ENCODE peak calls at places on chromosomes 4 and X, in ten cellular contexts. R, O, T, J, G, W, C, B, K and I are unnamed samples.

GRCh38 chr4:97917115-97917514 is 226.2 kb downstream of the STPG2 start:
- DNase-seq in R (no peak), O (no peak), T (no peak), J (no peak), G (no peak), W (no peak), C (no peak), B (no peak), K (no peak), I (no peak)

GRCh38 chr4:173752610-173753009 is 222.6 kb upstream of the HAND2 start:
- DNase-seq in R (no peak), O (no peak), T (no peak), J (no peak), G (peak), W (no peak), C (peak), B (no peak), K (no peak), I (no peak)

GRCh38 chrX:15349046-15349445 is 13.7 kb upstream of the PIGA start:
- DNase-seq in R (peak), O (peak), T (peak), J (no peak), G (peak), W (no peak), C (peak), B (peak), K (no peak), I (no peak)

GRCh38 chr4:141131738-141132688 is 1.3 kb downstream of the RNF150 start:
- DNase-seq in R (peak), O (no peak), T (no peak), J (no peak), G (no peak), W (no peak), C (no peak), B (no peak), K (no peak), I (no peak)

GRCh38 chr4:41323186-41323585 is 66.5 kb downstream of the UCHL1 start:
- DNase-seq in R (no peak), O (no peak), T (no peak), J (no peak), G (no peak), W (no peak), C (peak), B (no peak), K (no peak), I (no peak)

GRCh38 chr4:188175288-188175687 is 36.0 kb downstream of the TRIML1 start:
- DNase-seq in R (no peak), O (no peak), T (peak), J (no peak), G (peak), W (no peak), C (no peak), B (no peak), K (no peak), I (no peak)

GRCh38 chr4:125323547-125324100 is 8.9 kb downstream of the FAT4 start:
- DNase-seq in R (no peak), O (no peak), T (peak), J (no peak), G (peak), W (no peak), C (peak), B (no peak), K (no peak), I (no peak)

GRCh38 chr4:41156574-41156973 is 57.8 kb downstream of the APBB2 start:
- DNase-seq in R (no peak), O (no peak), T (no peak), J (no peak), G (peak), W (no peak), C (peak), B (no peak), K (no peak), I (no peak)

GRCh38 chr4:153733751-153734448 is 25.9 kb downstream of the RNF175 start:
- DNase-seq in R (no peak), O (no peak), T (no peak), J (no peak), G (no peak), W (no peak), C (no peak), B (no peak), K (no peak), I (no peak)

GRCh38 chrX:123899701-123900100 is 39.8 kb downstream of the XIAP start:
- DNase-seq in R (no peak), O (no peak), T (peak), J (no peak), G (no peak), W (no peak), C (peak), B (no peak), K (no peak), I (no peak)

GRCh38 chr4:108738307-108738706 is 24.5 kb downstream of the ETNPPL start:
- DNase-seq in R (no peak), O (no peak), T (peak), J (no peak), G (peak), W (no peak), C (no peak), B (no peak), K (no peak), I (no peak)

GRCh38 chr4:162061214-162061613 is 102.6 kb downstream of the FSTL5 start:
- DNase-seq in R (no peak), O (no peak), T (no peak), J (no peak), G (no peak), W (no peak), C (no peak), B (no peak), K (no peak), I (no peak)

GRCh38 chr4:17366496-17366895 is 145.4 kb downstream of the QDPR start:
- DNase-seq in R (no peak), O (no peak), T (no peak), J (no peak), G (no peak), W (no peak), C (peak), B (no peak), K (no peak), I (no peak)

GRCh38 chr4:80990851-80991250 is 39.7 kb upstream of the BMP3 start:
- DNase-seq in R (no peak), O (no peak), T (no peak), J (no peak), G (no peak), W (no peak), C (no peak), B (no peak), K (no peak), I (no peak)

GRCh38 chr4:94974773-94975172 is 217.0 kb downstream of the BMPR1B start:
- DNase-seq in R (no peak), O (no peak), T (peak), J (no peak), G (peak), W (no peak), C (peak), B (no peak), K (no peak), I (no peak)

GRCh38 chr4:1201851-1202525 is 29.6 kb upstream of the SPON2 start:
- DNase-seq in R (peak), O (peak), T (no peak), J (peak), G (no peak), W (no peak), C (peak), B (no peak), K (peak), I (peak)

GRCh38 chr4:125316781-125317525 is 2.2 kb downstream of the FAT4 start:
- DNase-seq in R (no peak), O (no peak), T (peak), J (no peak), G (no peak), W (no peak), C (peak), B (no peak), K (no peak), I (no peak)

GRCh38 chr4:162523171-162523570 is 359.4 kb upstream of the FSTL5 start:
- DNase-seq in R (no peak), O (no peak), T (no peak), J (no peak), G (no peak), W (no peak), C (no peak), B (no peak), K (no peak), I (no peak)

GRCh38 chr4:186775867-186776266 is 52.2 kb upstream of the FAT1 start:
- DNase-seq in R (no peak), O (no peak), T (peak), J (no peak), G (no peak), W (no peak), C (no peak), B (no peak), K (no peak), I (no peak)